ENCODE peak calls at places on chromosomes 12 and 14, in nine cellular contexts. K is breast epithelium; E is retina; L is T-helper 1 cell; H is stimulated activated CD4-positive, alpha-beta T cell treated with anti-CD3 and anti-CD28 coated beads, Interleukin-4, amount 100 ng/mL, for 48 hours; T is stimulated activated naive CD4-positive, alpha-beta T cell; G is activated naive CD4-positive, alpha-beta T cell; P is stimulated activated CD8-positive, alpha-beta memory T cell treated with anti-CD3 and anti-CD28 coated beads, Interleukin-12 subunit alpha, Interleukin-12 subunit beta, amount 100 ng/mL, for 1 hour; I is astrocyte of the spinal cord. Z is an unnamed sample.

GRCh38 chr12:123260081-123260480 is 11.6 kb downstream of the CDK2AP1 start:
- DNase-seq in K (no peak), E (no peak), L (no peak), H (no peak), T (no peak), G (no peak), P (no peak), I (no peak), Z (no peak)

GRCh38 chr14:74618078-74618952 is 6.3 kb upstream of the LTBP2 start:
- DNase-seq in K (no peak), E (no peak), L (no peak), H (peak), T (peak), G (peak), P (peak), I (peak), Z (peak)

GRCh38 chr14:104843442-104844305 is 21.4 kb upstream of the CEP170B start:
- DNase-seq in K (no peak), E (peak), L (no peak), H (no peak), T (no peak), G (no peak), P (no peak), I (no peak), Z (no peak)

GRCh38 chr12:55933158-55933798 is 2.3 kb downstream of the DGKA start:
- DNase-seq in K (no peak), E (no peak), L (no peak), H (no peak), T (no peak), G (no peak), P (no peak), I (no peak), Z (no peak)

GRCh38 chr12:50579757-50580267 is 75.0 kb downstream of the DIP2B start:
- DNase-seq in K (no peak), E (no peak), L (no peak), H (no peak), T (no peak), G (no peak), P (no peak), I (peak), Z (peak)

GRCh38 chr12:116964004-116964739 is 53.4 kb downstream of the FBXW8 start:
- DNase-seq in K (no peak), E (no peak), L (no peak), H (no peak), T (no peak), G (no peak), P (no peak), I (no peak), Z (no peak)

GRCh38 chr12:91406920-91407341 is 224.3 kb upstream of the DCN start:
- DNase-seq in K (no peak), E (no peak), L (no peak), H (no peak), T (no peak), G (no peak), P (no peak), I (peak), Z (peak)

GRCh38 chr12:108268397-108268796 is 70.7 kb downstream of the CMKLR1 start:
- DNase-seq in K (no peak), E (no peak), L (no peak), H (no peak), T (no peak), G (no peak), P (no peak), I (no peak), Z (no peak)

GRCh38 chr12:13165578-13166120 is 30.9 kb upstream of the EMP1 start:
- DNase-seq in K (peak), E (no peak), L (no peak), H (peak), T (peak), G (peak), P (peak), I (peak), Z (peak)

GRCh38 chr12:28569698-28570411 is 379.6 kb downstream of the CCDC91 start:
- DNase-seq in K (no peak), E (no peak), L (no peak), H (no peak), T (no peak), G (no peak), P (no peak), I (peak), Z (no peak)

GRCh38 chr14:105470163-105470811 is 4.3 kb upstream of the CRIP2 start:
- DNase-seq in K (no peak), E (no peak), L (no peak), H (no peak), T (no peak), G (no peak), P (no peak), I (no peak), Z (no peak)

GRCh38 chr14:64966976-64967375 is 5.2 kb downstream of the RAB15 start:
- DNase-seq in K (peak), E (no peak), L (no peak), H (no peak), T (no peak), G (no peak), P (no peak), I (no peak), Z (no peak)

GRCh38 chr14:71620401-71620800 is 311.8 kb upstream of the RGS6 start:
- DNase-seq in K (no peak), E (no peak), L (no peak), H (no peak), T (no peak), G (no peak), P (no peak), I (peak), Z (peak)

GRCh38 chr12:115956236-115956635 is 321.3 kb downstream of the MED13L start:
- DNase-seq in K (no peak), E (no peak), L (no peak), H (no peak), T (no peak), G (no peak), P (no peak), I (no peak), Z (no peak)

GRCh38 chr14:101707285-101707842 is 54.1 kb upstream of the PPP2R5C start:
- DNase-seq in K (peak), E (peak), L (no peak), H (peak), T (peak), G (no peak), P (peak), I (peak), Z (peak)

GRCh38 chr12:127588224-127588623 is 678.7 kb upstream of the TMEM132C start:
- DNase-seq in K (no peak), E (no peak), L (no peak), H (no peak), T (no peak), G (no peak), P (no peak), I (peak), Z (peak)

GRCh38 chr12:49428652-49429549 is 61.6 kb downstream of the SPATS2 start:
- DNase-seq in K (no peak), E (no peak), L (no peak), H (no peak), T (no peak), G (no peak), P (no peak), I (peak), Z (peak)

GRCh38 chr12:68648179-68648578 is 37.5 kb downstream of the RAP1B start:
- DNase-seq in K (no peak), E (no peak), L (no peak), H (no peak), T (no peak), G (no peak), P (no peak), I (no peak), Z (no peak)